ENCODE peak calls at places on chromosomes 3 and 15, in nine cellular contexts. N is transverse colon; E is CD4-positive, alpha-beta T cell; G is endothelial cell of umbilical vein; Y is ovary; U is IMR-90; K is mesendoderm; C is neural progenitor cell; X is A549. V is an unnamed sample.
A peak's percentile ranks its signal among the peaks of the same experiment; 100 is the strongest.

GRCh38 chr3:158737987-158738615 is 5.8 kb upstream of the RARRES1 start:
- DNase-seq in N (no peak), Y (no peak), U (peak; percentile 91), E (no peak), X (no peak), C (no peak), K (no peak), G (no peak), V (no peak)

GRCh38 chr3:155647988-155648591 is 96.8 kb downstream of the PLCH1 start:
- DNase-seq in E (no peak), C (peak; percentile 27), Y (no peak), X (no peak), N (no peak), U (no peak), G (no peak), K (peak; percentile 54), V (no peak)

GRCh38 chr3:189277711-189278110 is 105.9 kb downstream of the TPRG1 start:
- DNase-seq in C (no peak), E (no peak), N (no peak), K (no peak), G (no peak), Y (no peak), X (no peak), U (no peak), V (no peak)

GRCh38 chr15:72728821-72729220 is 42.8 kb downstream of the BBS4 start:
- DNase-seq in N (no peak), K (no peak), Y (no peak), G (no peak), C (no peak), X (no peak), U (no peak), E (no peak), V (no peak)

GRCh38 chr3:35772364-35773009 is 133.2 kb downstream of the ARPP21 start:
- DNase-seq in N (no peak), U (no peak), X (no peak), E (no peak), Y (no peak), C (no peak), G (no peak), K (no peak), V (no peak)

GRCh38 chr3:170410428-170411029 is 8.1 kb upstream of the CLDN11 start:
- DNase-seq in U (no peak), G (peak; percentile 50), E (no peak), C (no peak), Y (no peak), N (no peak), K (peak; percentile 23), X (peak; percentile 41), V (no peak)

GRCh38 chr15:74781673-74782595 is at the start of gene CSK:
- DNase-seq in E (peak; percentile 68), G (peak; percentile 53), N (peak; percentile 81), K (peak; percentile 69), Y (peak; percentile 85), C (peak; percentile 90), U (peak; percentile 51), X (peak; percentile 67), V (peak; percentile 62)

GRCh38 chr15:77044228-77045042 is 26.5 kb downstream of the TSPAN3 start:
- DNase-seq in Y (no peak), C (no peak), E (no peak), G (no peak), X (no peak), U (no peak), K (no peak), N (no peak), V (peak; percentile 25)

GRCh38 chr3:11155341-11156025 is 1.2 kb downstream of the HRH1 start:
- DNase-seq in E (no peak), G (peak; percentile 84), X (peak; percentile 78), Y (peak; percentile 81), C (peak; percentile 84), U (peak; percentile 89), K (peak; percentile 90), N (peak; percentile 74), V (peak; percentile 41)

GRCh38 chr15:67146214-67146613 is 80.8 kb downstream of the SMAD3 start:
- DNase-seq in E (no peak), U (peak; percentile 93), N (peak; percentile 63), Y (peak; percentile 76), K (no peak), C (no peak), X (peak; percentile 69), G (peak; percentile 78), V (no peak)

GRCh38 chr15:38893920-38894259 is 329.3 kb upstream of the RASGRP1 start:
- DNase-seq in K (no peak), Y (no peak), X (no peak), N (no peak), E (no peak), U (no peak), G (no peak), C (no peak), V (no peak)

GRCh38 chr3:59774613-59775012 is 724.8 kb upstream of the CFAP20DC start:
- DNase-seq in N (no peak), G (no peak), C (no peak), E (no peak), U (peak; percentile 90), X (no peak), Y (no peak), K (no peak), V (no peak)

GRCh38 chr3:58116985-58117384 is 93.8 kb downstream of the DNASE1L3 start:
- DNase-seq in U (peak; percentile 10), E (no peak), Y (no peak), K (no peak), G (no peak), C (no peak), N (no peak), X (no peak), V (no peak)

GRCh38 chr3:18572809-18573208 is 147.7 kb upstream of the SATB1 start:
- DNase-seq in C (no peak), K (no peak), N (no peak), X (no peak), Y (no peak), E (no peak), U (no peak), G (no peak), V (no peak)

GRCh38 chr15:33448151-33448550 is 137.4 kb downstream of the RYR3 start:
- DNase-seq in K (no peak), G (no peak), E (no peak), U (no peak), Y (no peak), X (no peak), C (no peak), N (no peak), V (no peak)

GRCh38 chr15:40875996-40876740 is 2.1 kb upstream of the RHOV start:
- DNase-seq in C (no peak), U (no peak), K (no peak), X (no peak), G (no peak), Y (no peak), E (no peak), N (no peak), V (no peak)

GRCh38 chr3:54527953-54528352 is 399.9 kb downstream of the LRTM1 start:
- DNase-seq in C (no peak), K (no peak), E (no peak), N (no peak), X (no peak), Y (no peak), G (no peak), U (no peak), V (no peak)

DNA sequence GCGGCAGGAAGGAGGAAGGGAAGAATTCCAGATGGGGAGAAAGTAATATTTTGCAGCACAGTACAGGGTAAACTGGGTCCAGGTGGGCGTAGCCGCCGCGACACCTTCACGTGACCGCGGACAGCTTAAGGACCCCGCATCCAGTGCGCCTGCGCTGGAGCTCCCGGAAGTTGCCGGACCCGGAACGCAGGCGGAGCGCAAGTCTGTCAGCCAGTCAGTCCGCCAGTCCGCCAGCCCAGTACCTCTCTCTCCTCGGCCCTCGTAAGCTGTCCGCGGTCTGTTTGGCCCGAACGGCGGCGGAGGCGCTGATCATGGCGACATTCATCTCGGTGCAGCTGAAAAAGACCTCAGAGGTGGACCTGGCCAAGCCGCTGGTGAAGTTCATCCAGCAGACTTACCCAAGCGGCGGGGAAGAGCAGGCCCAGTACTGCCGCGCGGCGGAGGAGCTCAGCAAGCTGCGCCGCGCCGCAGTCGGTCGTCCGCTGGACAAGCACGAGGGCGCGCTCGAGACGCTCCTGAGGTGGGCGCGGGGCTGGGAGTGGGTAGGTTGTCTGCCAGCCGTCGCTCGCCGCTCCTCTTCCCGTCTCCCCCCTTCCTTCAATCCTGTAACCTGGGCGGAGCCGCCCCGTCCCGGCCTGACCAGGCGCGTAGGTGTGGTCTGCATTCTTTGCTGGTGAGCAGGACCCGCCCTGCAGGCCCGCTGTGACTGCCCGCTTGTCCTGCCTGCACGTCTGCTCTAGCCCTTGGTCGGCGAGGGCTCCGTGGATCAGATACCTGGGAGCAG is at the start of gene PDCD6IP:
- DNase-seq in U (peak; percentile 89), G (peak; percentile 96), X (peak; percentile 95), C (peak; percentile 93), K (peak; percentile 97), N (peak; percentile 95), E (peak; percentile 82), Y (peak; percentile 90), V (peak; percentile 93)
- H3K27ac ChIP-seq in U (peak within 1 kb of the TSS; percentile 84), G (peak within 1 kb of the TSS; percentile 78), X (peak within 1 kb of the TSS; percentile 97), C (peak within 1 kb of the TSS; percentile 76), K (peak within 1 kb of the TSS; percentile 92), N (peak within 1 kb of the TSS; percentile 97), E (peak within 1 kb of the TSS; percentile 75), Y (peak within 1 kb of the TSS; percentile 68), V (peak within 1 kb of the TSS; percentile 96)

GRCh38 chr15:96184297-96184696 is 146.2 kb upstream of the NR2F2 start:
- DNase-seq in C (no peak), Y (no peak), G (no peak), E (no peak), K (no peak), N (no peak), X (peak; percentile 26), U (no peak), V (no peak)
- H3K27ac ChIP-seq in C (no peak overlapping the region), Y (no peak overlapping the region), G (no peak overlapping the region), E (no peak overlapping the region), K (no peak overlapping the region), N (no peak overlapping the region), X (peak overlapping the region; percentile 73), U (no peak overlapping the region), V (no peak overlapping the region)

DNA sequence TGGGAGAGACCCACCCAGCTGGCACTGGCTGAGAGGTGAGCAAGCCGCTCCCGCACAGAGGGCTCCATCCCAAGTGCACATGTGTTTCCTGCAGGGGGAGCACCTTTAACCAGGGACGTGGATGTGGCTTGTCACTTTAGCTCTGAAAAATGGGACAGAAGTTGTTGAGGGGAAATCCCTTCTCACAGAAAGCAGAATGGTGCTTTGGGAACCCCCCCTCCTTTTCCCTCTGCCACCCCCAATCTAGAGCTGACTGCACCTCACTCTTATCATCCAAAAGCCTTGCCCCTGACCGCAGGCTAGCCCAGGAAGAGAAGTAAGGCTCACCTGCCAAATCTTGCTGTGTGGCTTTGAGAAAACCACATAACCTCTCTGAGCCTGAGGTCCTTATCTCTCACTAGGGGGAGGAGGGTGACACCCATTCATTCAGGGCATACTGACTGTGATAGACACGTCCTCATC is 77.9 kb downstream of the RPN1 start:
- DNase-seq in K (peak; percentile 70), G (no peak), Y (no peak), U (no peak), N (peak; percentile 17), E (no peak), C (peak; percentile 53), X (peak; percentile 34), V (no peak)
- H3K27ac ChIP-seq in K (no peak overlapping the region), G (no peak overlapping the region), Y (no peak overlapping the region), U (no peak overlapping the region), N (no peak overlapping the region), E (no peak overlapping the region), C (no peak overlapping the region), X (no peak overlapping the region), V (no peak overlapping the region)

DNA sequence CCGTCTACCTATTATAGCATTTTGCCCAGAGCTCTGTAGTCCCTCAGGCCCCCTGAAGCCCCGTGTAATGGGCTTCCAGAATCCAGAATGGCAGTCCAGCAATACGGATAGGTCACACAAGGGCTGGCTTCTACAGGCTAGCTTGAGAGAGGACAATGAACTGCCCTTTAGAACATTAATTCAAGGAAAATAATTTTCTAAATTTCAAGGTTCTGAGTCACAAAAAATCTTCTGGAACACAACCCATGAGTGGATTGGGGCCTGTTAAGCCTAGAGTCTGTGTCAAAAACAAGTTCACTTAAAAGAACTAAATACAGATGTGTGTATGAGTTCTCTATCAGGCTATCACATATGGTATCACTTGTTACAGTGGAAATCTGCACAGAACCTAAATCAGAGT is 28.8 kb downstream of the DCP1A start:
- DNase-seq in X (no peak), G (no peak), E (no peak), K (no peak), N (no peak), U (peak; percentile 69), C (no peak), Y (no peak), V (no peak)
- H3K27ac ChIP-seq in X (no peak overlapping the region), G (no peak overlapping the region), E (no peak overlapping the region), K (no peak overlapping the region), N (no peak overlapping the region), U (peak overlapping the region; percentile 66), C (no peak overlapping the region), Y (no peak overlapping the region), V (no peak overlapping the region)

V was measured in lung.